ENCODE peak calls at places on chromosome 16, in eight cellular contexts. M is OCI-LY7; C is activated gamma-delta T cell treated with anti-CD3 and anti-CD28 coated beads, Interleukin-2, amount 50 U/mL, for 16 hours; R is lung microvascular endothelial cell; G is endothelial cell; S is adrenal gland; E is hepatic stellate cell; W is spleen. Q is an unnamed sample.

GRCh38 chr16:51408357-51408756 is 257.3 kb upstream of the SALL1 start:
- DNase-seq in M (no peak), C (no peak), R (peak), W (no peak), E (peak), S (no peak), G (no peak), Q (no peak)

GRCh38 chr16:86525696-86526095 is 15.4 kb downstream of the FOXF1 start:
- DNase-seq in S (no peak), R (no peak), C (no peak), M (no peak), E (no peak), G (no peak), W (peak), Q (no peak)

GRCh38 chr16:58048914-58049696 is 23.6 kb downstream of the MMP15 start:
- DNase-seq in M (no peak), W (peak), G (no peak), C (no peak), E (no peak), R (no peak), S (no peak), Q (no peak)

GRCh38 chr16:81447383-81448101 is 2.9 kb downstream of the CMIP start:
- DNase-seq in E (no peak), M (no peak), S (no peak), R (no peak), G (no peak), W (no peak), C (no peak), Q (no peak)

GRCh38 chr16:71507061-71507460 is 17.9 kb upstream of the ZNF19 start:
- DNase-seq in C (no peak), E (no peak), S (no peak), M (no peak), W (no peak), R (no peak), G (no peak), Q (no peak)

GRCh38 chr16:28316056-28316455 is 23.7 kb downstream of the SBK1 start:
- DNase-seq in S (no peak), E (no peak), M (no peak), R (no peak), G (no peak), C (no peak), W (no peak), Q (no peak)

GRCh38 chr16:89017956-89018604 is 41.1 kb upstream of the CBFA2T3 start:
- DNase-seq in E (no peak), R (no peak), M (no peak), S (no peak), G (no peak), C (no peak), W (no peak), Q (no peak)

GRCh38 chr16:53080345-53081031 is 25.7 kb downstream of the CHD9 start:
- DNase-seq in S (peak), M (no peak), C (no peak), W (no peak), R (peak), E (peak), G (no peak), Q (peak)

GRCh38 chr16:55853114-55853513 is 20.2 kb upstream of the CES1 start:
- DNase-seq in G (no peak), E (no peak), C (no peak), W (no peak), R (no peak), S (no peak), M (no peak), Q (no peak)

GRCh38 chr16:82732461-82732860 is 105.7 kb downstream of the CDH13 start:
- DNase-seq in W (no peak), S (no peak), C (no peak), R (no peak), E (no peak), M (no peak), G (no peak), Q (no peak)

GRCh38 chr16:72934661-72935403 is 113.1 kb downstream of the ZFHX3 start:
- DNase-seq in R (no peak), M (no peak), E (no peak), G (no peak), C (no peak), W (no peak), S (no peak), Q (no peak)

GRCh38 chr16:30183961-30184429 is 593 bp downstream of the CORO1A start:
- DNase-seq in R (no peak), C (peak), G (no peak), W (peak), E (no peak), S (no peak), M (peak), Q (no peak)

GRCh38 chr16:72677662-72678447 is 370.1 kb downstream of the ZFHX3 start:
- DNase-seq in S (no peak), E (peak), G (no peak), M (no peak), R (no peak), C (no peak), W (no peak), Q (no peak)

GRCh38 chr16:22206847-22207714 is 1.0 kb downstream of the EEF2K start:
- DNase-seq in E (no peak), W (peak), S (peak), R (peak), M (peak), G (peak), C (peak), Q (peak)

GRCh38 chr16:5838071-5838470 is 740.5 kb upstream of the EEF2KMT start:
- DNase-seq in W (no peak), G (no peak), R (no peak), S (no peak), C (no peak), M (no peak), E (no peak), Q (no peak)

GRCh38 chr16:1290032-1290431 is 19.4 kb upstream of the UBE2I start:
- DNase-seq in G (no peak), E (no peak), C (no peak), M (no peak), S (no peak), R (no peak), W (no peak), Q (no peak)

GRCh38 chr16:25888873-25889272 is 197.1 kb downstream of the HS3ST4 start:
- DNase-seq in R (no peak), G (no peak), M (no peak), E (no peak), S (no peak), W (no peak), C (no peak), Q (no peak)

GRCh38 chr16:877242-878065 is 76.9 kb upstream of the GNG13 start:
- DNase-seq in C (no peak), M (no peak), G (no peak), R (no peak), E (no peak), S (no peak), W (no peak), Q (no peak)

GRCh38 chr16:72787519-72788268 is 260.2 kb downstream of the ZFHX3 start:
- DNase-seq in M (no peak), W (peak), E (peak), S (peak), G (peak), R (peak), C (peak), Q (peak)

GRCh38 chr16:16144416-16144815 is 78.9 kb downstream of the ABCC6 start:
- DNase-seq in W (no peak), M (no peak), S (no peak), G (no peak), C (no peak), E (no peak), R (no peak), Q (no peak)

GRCh38 chr16:79707867-79708266 is 107.3 kb upstream of the MAF start:
- DNase-seq in M (no peak), E (no peak), R (no peak), C (no peak), S (no peak), W (no peak), G (no peak), Q (no peak)

GRCh38 chr16:3863587-3863986 is 16.9 kb downstream of the CREBBP start:
- DNase-seq in M (no peak), R (no peak), G (no peak), W (no peak), E (no peak), S (no peak), C (no peak), Q (no peak)

GRCh38 chr16:79286646-79287423 is 313.7 kb downstream of the MAF start:
- DNase-seq in R (no peak), W (peak), G (peak), S (peak), M (peak), E (no peak), C (no peak), Q (peak)

GRCh38 chr16:5042574-5043171 is 8.9 kb upstream of the NAGPA start:
- DNase-seq in G (no peak), M (no peak), W (no peak), E (peak), R (no peak), C (no peak), S (no peak), Q (no peak)

GRCh38 chr16:75580-76501 is 2.2 kb upstream of the MPG start:
- DNase-seq in E (peak), G (peak), W (no peak), M (peak), C (no peak), R (peak), S (no peak), Q (no peak)

GRCh38 chr16:25340973-25341372 is 83.3 kb upstream of the ZKSCAN2 start:
- DNase-seq in M (no peak), E (no peak), C (no peak), W (no peak), G (no peak), R (no peak), S (no peak), Q (no peak)

GRCh38 chr16:72426416-72426815 is 254.5 kb upstream of the PMFBP1 start:
- DNase-seq in G (no peak), C (no peak), W (no peak), M (no peak), E (no peak), R (no peak), S (no peak), Q (no peak)

GRCh38 chr16:76882105-76882504 is 308.9 kb upstream of the MON1B start:
- DNase-seq in G (no peak), M (no peak), R (no peak), W (no peak), S (no peak), E (no peak), C (no peak), Q (no peak)

GRCh38 chr16:48393843-48394703 is 8.9 kb upstream of the SIAH1 start:
- DNase-seq in G (no peak), S (peak), W (no peak), C (no peak), R (peak), M (no peak), E (no peak), Q (peak)

GRCh38 chr16:71565812-71566700 is 10.8 kb downstream of the TAT start:
- DNase-seq in G (no peak), W (no peak), S (no peak), C (no peak), R (no peak), E (no peak), M (peak), Q (no peak)

GRCh38 chr16:1980026-1980769 is 1.1 kb downstream of the NOXO1 start:
- DNase-seq in R (no peak), M (no peak), W (no peak), G (no peak), S (no peak), C (no peak), E (no peak), Q (no peak)

Q was measured in occipital lobe.